ENCODE peak calls at places on chromosomes 3 and 15, in five cellular contexts. Z, W, N, O and V are unnamed samples.

GRCh38 chr3:81554348-81554747 is 207.1 kb downstream of the GBE1 start:
- DNase-seq in Z (no peak), W (peak; percentile 84), N (no peak), O (peak; percentile 55), V (no peak)

GRCh38 chr3:174541708-174542107 is 317.4 kb upstream of the NAALADL2 start:
- DNase-seq in Z (no peak), W (peak; percentile 25), N (no peak), O (peak; percentile 7), V (no peak)

GRCh38 chr3:10280571-10280970 is 12.2 kb downstream of the GHRL start:
- DNase-seq in Z (no peak), W (no peak), N (no peak), O (no peak), V (no peak)

GRCh38 chr3:119652306-119653033 is 7.9 kb downstream of the POPDC2 start:
- DNase-seq in Z (no peak), W (no peak), N (no peak), O (no peak), V (no peak)

GRCh38 chr3:172126741-172127140 is 87.4 kb downstream of the FNDC3B start:
- DNase-seq in Z (no peak), W (no peak), N (no peak), O (peak; percentile 26), V (no peak)

GRCh38 chr3:117512975-117513374 is 803.4 kb downstream of the TUSC7 start:
- DNase-seq in Z (no peak), W (no peak), N (no peak), O (no peak), V (no peak)

GRCh38 chr15:101394654-101395053 is 94.9 kb downstream of the PCSK6 start:
- DNase-seq in Z (no peak), W (no peak), N (no peak), O (no peak), V (no peak)

GRCh38 chr15:84799511-84800187 is 17.5 kb upstream of the ALPK3 start:
- DNase-seq in Z (no peak), W (no peak), N (no peak), O (no peak), V (no peak)

GRCh38 chr3:139521144-139521543 is 18.4 kb downstream of the RBP1 start:
- DNase-seq in Z (no peak), W (no peak), N (no peak), O (no peak), V (no peak)

GRCh38 chr3:62686486-62686885 is 188.7 kb downstream of the CADPS start:
- DNase-seq in Z (no peak), W (no peak), N (no peak), O (peak; percentile 22), V (no peak)

GRCh38 chr15:73927476-73928240 is 1.4 kb downstream of the LOXL1 start:
- DNase-seq in Z (no peak), W (no peak), N (peak; percentile 97), O (peak; percentile 52), V (no peak)

GRCh38 chr3:194103475-194103874 is 32.5 kb upstream of the HES1 start:
- DNase-seq in Z (no peak), W (no peak), N (no peak), O (no peak), V (no peak)

GRCh38 chr3:66885326-66886000 is 112.6 kb upstream of the KBTBD8 start:
- DNase-seq in Z (no peak), W (no peak), N (no peak), O (peak; percentile 3), V (no peak)

GRCh38 chr15:62781081-62781497 is 261.5 kb upstream of the TPM1 start:
- DNase-seq in Z (no peak), W (no peak), N (no peak), O (peak; percentile 73), V (no peak)

GRCh38 chr3:75001330-75001729 is 386.9 kb upstream of the CNTN3 start:
- DNase-seq in Z (no peak), W (no peak), N (no peak), O (peak; percentile 4), V (no peak)
- TF ChIP-seq CTCF in Z (peak; percentile 15), W (peak; percentile 55), N (no peak), O (no peak), V (no peak)

GRCh38 chr15:71366926-71367325 is 251.7 kb downstream of the THSD4 start:
- DNase-seq in Z (no peak), W (no peak), N (peak; percentile 71), O (no peak), V (no peak)
- TF ChIP-seq CTCF in Z (no peak), W (no peak), N (no peak), O (no peak), V (no peak)

GRCh38 chr3:138284957-138285477 is 44.6 kb downstream of the NME9 start:
- DNase-seq in Z (no peak), W (no peak), N (no peak), O (no peak), V (no peak)
- TF ChIP-seq CTCF in Z (peak; percentile 11), W (peak; percentile 57), N (peak; percentile 19), O (no peak), V (no peak)

DNA sequence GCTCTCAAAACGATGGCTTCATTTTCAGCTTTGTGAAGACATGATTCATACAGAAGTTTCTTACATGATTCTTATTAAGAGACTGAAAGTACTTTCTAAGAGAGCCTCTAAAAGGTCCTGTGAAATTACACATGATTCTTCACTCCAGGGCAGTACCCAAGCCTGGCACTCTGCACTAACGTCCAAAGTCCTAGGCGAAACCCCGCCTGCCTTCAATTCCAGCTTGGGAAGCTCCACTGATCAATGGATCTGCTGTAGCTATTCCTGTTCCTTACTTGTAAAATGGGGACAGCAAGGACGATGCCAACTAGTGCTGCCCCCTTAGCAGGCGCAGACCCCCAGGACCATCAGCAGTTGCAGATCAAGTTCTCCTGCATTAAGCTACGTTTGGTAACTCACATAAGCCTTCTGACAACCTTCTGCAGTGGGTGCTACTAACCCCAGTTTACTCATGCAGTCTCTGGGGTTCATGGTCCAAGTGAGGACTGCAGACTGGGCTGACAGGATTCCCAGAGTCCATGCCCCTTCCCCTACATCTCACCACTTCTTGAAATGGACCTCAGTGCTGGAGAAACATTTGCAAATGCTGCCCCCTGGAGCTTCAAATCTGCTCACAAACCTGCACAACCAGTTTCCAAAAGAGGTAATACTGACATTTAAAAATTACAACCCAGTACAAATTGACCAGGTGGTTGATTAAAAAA is 10.6 kb downstream of the CHCHD4 start:
- DNase-seq in Z (no peak), W (no peak), N (no peak), O (no peak), V (no peak)
- TF ChIP-seq CTCF in Z (no peak), W (peak; percentile 65), N (peak; percentile 36), O (no peak), V (no peak)

GRCh38 chr3:135260025-135260424 is 465.0 kb downstream of the EPHB1 start:
- DNase-seq in Z (no peak), W (no peak), N (no peak), O (no peak), V (no peak)
- TF ChIP-seq CTCF in Z (no peak), W (no peak), N (no peak), O (no peak), V (no peak)